ENCODE peak calls at places on chromosomes 1 and 21, in six cellular contexts. X, S, O, Z, F and Q are unnamed samples.

GRCh38 chr1:3469849-3470649 is 15.6 kb downstream of the ARHGEF16 start:
- DNase-seq in F (no peak), X (no peak), O (no peak), Z (peak; percentile 31), S (no peak), Q (no peak)

GRCh38 chr1:27011058-27011764 is 1.4 kb downstream of the TENT5B start:
- DNase-seq in O (peak; percentile 85), S (peak; percentile 93), F (peak; percentile 84), X (no peak), Z (no peak), Q (no peak)

GRCh38 chr21:36700961-36701911 is 2.3 kb downstream of the SIM2 start:
- DNase-seq in F (peak; percentile 44), Z (no peak), O (no peak), X (no peak), S (no peak), Q (no peak)

GRCh38 chr1:230401763-230402294 is 24.3 kb downstream of the PGBD5 start:
- DNase-seq in S (peak; percentile 54), F (no peak), O (peak; percentile 31), Z (no peak), X (no peak), Q (no peak)

GRCh38 chr1:74681001-74681400 is 7.4 kb upstream of the ERICH3 start:
- DNase-seq in O (no peak), F (no peak), S (no peak), X (no peak), Z (no peak), Q (no peak)

GRCh38 chr1:115771094-115771846 is 2.8 kb upstream of the CASQ2 start:
- DNase-seq in S (no peak), Z (no peak), F (no peak), X (no peak), O (no peak), Q (no peak)

GRCh38 chr1:229843627-229844238 is 217.7 kb downstream of the URB2 start:
- DNase-seq in F (peak; percentile 31), S (peak; percentile 23), O (peak; percentile 49), Z (no peak), X (peak; percentile 80), Q (no peak)

GRCh38 chr1:203354246-203354645 is 3.3 kb upstream of the FMOD start:
- DNase-seq in X (no peak), S (no peak), O (peak; percentile 67), F (no peak), Z (no peak), Q (no peak)

GRCh38 chr1:93022580-93022979 is 56.5 kb upstream of the MTF2 start:
- DNase-seq in O (no peak), S (no peak), Z (no peak), X (no peak), F (no peak), Q (no peak)

GRCh38 chr1:23557471-23558124 is 1.7 kb downstream of the ID3 start:
- DNase-seq in S (peak; percentile 39), Z (no peak), O (no peak), F (no peak), X (peak; percentile 22), Q (no peak)

GRCh38 chr1:31762726-31763670 is 1.1 kb downstream of the ADGRB2 start:
- DNase-seq in Z (peak; percentile 84), X (peak; percentile 56), S (no peak), O (peak; percentile 59), F (peak; percentile 92), Q (no peak)

GRCh38 chr21:46222436-46223116 is 6.0 kb downstream of the LSS start:
- DNase-seq in X (no peak), Z (no peak), F (no peak), O (no peak), S (no peak), Q (no peak)

GRCh38 chr21:34688145-34688544 is 19.4 kb downstream of the CLIC6 start:
- DNase-seq in S (peak; percentile 51), F (no peak), Z (no peak), O (no peak), X (no peak), Q (no peak)

GRCh38 chr1:117682372-117682771 is 76.5 kb downstream of the TENT5C start:
- DNase-seq in O (no peak), Z (no peak), X (no peak), F (no peak), S (no peak), Q (peak; percentile 60)

GRCh38 chr1:161791889-161792655 is 26.0 kb downstream of the ATF6 start:
- DNase-seq in F (no peak), X (no peak), S (peak; percentile 37), O (no peak), Z (no peak), Q (no peak)

GRCh38 chr1:75079535-75080290 is 54.5 kb upstream of the LHX8 start:
- DNase-seq in O (peak; percentile 90), Z (no peak), S (no peak), X (no peak), F (no peak), Q (no peak)

GRCh38 chr1:111140680-111140967 is 601 bp downstream of the CEPT1 start:
- DNase-seq in X (no peak), S (peak; percentile 56), F (peak; percentile 23), O (peak; percentile 24), Z (no peak), Q (no peak)

GRCh38 chr1:25837253-25837875 is 17.6 kb downstream of the MTFR1L start:
- DNase-seq in Z (no peak), X (no peak), O (no peak), S (no peak), F (no peak), Q (no peak)

GRCh38 chr21:35635994-35636393 is 424.3 kb downstream of the SETD4 start:
- DNase-seq in S (no peak), X (no peak), F (no peak), O (no peak), Z (no peak), Q (no peak)

GRCh38 chr21:44699502-44700001 is 2.6 kb downstream of the KRTAP10-12 start:
- DNase-seq in Z (peak; percentile 40), F (no peak), S (no peak), X (peak; percentile 13), O (no peak), Q (peak; percentile 55)

GRCh38 chr1:237012789-237013383 is 8.6 kb upstream of the MT1HL1 start:
- DNase-seq in O (peak; percentile 86), S (peak; percentile 56), Z (peak; percentile 87), F (peak; percentile 74), X (peak; percentile 24), Q (no peak)

GRCh38 chr1:208933984-208934525 is 649.5 kb upstream of the CAMK1G start:
- DNase-seq in X (no peak), F (no peak), O (no peak), Z (no peak), S (no peak), Q (no peak)

GRCh38 chr1:248842781-248843331 is 4.8 kb downstream of the ZNF672 start:
- DNase-seq in X (no peak), S (no peak), F (no peak), O (no peak), Z (no peak), Q (no peak)

GRCh38 chr21:35229290-35229689 is 180.2 kb upstream of the RUNX1 start:
- DNase-seq in X (no peak), O (no peak), S (no peak), F (no peak), Z (no peak), Q (no peak)

GRCh38 chr1:84995484-84996334 is 1.2 kb downstream of the MCOLN2 start:
- DNase-seq in Z (no peak), X (no peak), O (no peak), S (no peak), F (no peak), Q (no peak)

GRCh38 chr1:179128520-179128919 is 46.6 kb downstream of the TOR3A start:
- DNase-seq in X (no peak), F (peak; percentile 70), S (no peak), O (no peak), Z (no peak), Q (no peak)

GRCh38 chr1:42801832-42802483 is 15.0 kb upstream of the ERMAP start:
- DNase-seq in F (no peak), X (no peak), O (no peak), Z (no peak), S (no peak), Q (no peak)

GRCh38 chr1:213989071-213989739 is 1.4 kb downstream of the PROX1 start:
- DNase-seq in S (no peak), X (no peak), Z (peak; percentile 60), O (no peak), F (no peak), Q (no peak)

GRCh38 chr1:205438213-205439158 is 16.6 kb upstream of the LEMD1 start:
- DNase-seq in O (peak; percentile 83), X (peak; percentile 89), Z (peak; percentile 89), F (peak; percentile 91), S (peak; percentile 88), Q (no peak)